ENCODE peak calls at places on chromosomes 5 and 9, in six cellular contexts. R is globus pallidus, M is HepG2, N is PC-9, B is breast epithelium, T is activated T-cell treated with anti-CD3 and anti-CD28 coated beads for 4 hours. Z is an unnamed sample.

GRCh38 chr5:95782166-95782565 is 40.4 kb downstream of the GLRX start:
- DNase-seq in R (no peak), M (no peak), N (no peak), B (no peak), T (no peak), Z (no peak)

GRCh38 chr5:149206524-149207141 is 65.0 kb upstream of the AFAP1L1 start:
- DNase-seq in R (no peak), M (no peak), N (no peak), B (no peak), T (no peak), Z (no peak)

GRCh38 chr5:55621218-55621617 is 86.5 kb upstream of the PLPP1 start:
- DNase-seq in R (no peak), M (peak; percentile 16), N (no peak), B (no peak), T (no peak), Z (no peak)

GRCh38 chr9:82761911-82762310 is 301.0 kb downstream of the RASEF start:
- DNase-seq in R (no peak), M (no peak), N (no peak), B (no peak), T (no peak), Z (no peak)

GRCh38 chr5:159051431-159052281 is 48.1 kb downstream of the EBF1 start:
- DNase-seq in R (peak; percentile 35), M (no peak), N (no peak), B (no peak), T (no peak), Z (no peak)

GRCh38 chr5:174145821-174146220 is 100.3 kb downstream of the NSG2 start:
- DNase-seq in R (peak; percentile 90), M (no peak), N (no peak), B (no peak), T (no peak), Z (no peak)

GRCh38 chr5:65482727-65483473 is 1.2 kb upstream of the ADAMTS6 start:
- DNase-seq in R (peak; percentile 57), M (peak; percentile 21), N (peak; percentile 44), B (no peak), T (no peak), Z (no peak)

GRCh38 chr9:2284770-2285169 is 269.6 kb downstream of the SMARCA2 start:
- DNase-seq in R (no peak), M (no peak), N (no peak), B (no peak), T (no peak), Z (no peak)

GRCh38 chr5:10248378-10249260 is 1.1 kb downstream of the ATPSCKMT start:
- DNase-seq in R (peak; percentile 11), M (no peak), N (no peak), B (no peak), T (no peak), Z (no peak)

GRCh38 chr5:40150896-40151295 is 528.8 kb upstream of the PTGER4 start:
- DNase-seq in R (peak; percentile 4), M (no peak), N (no peak), B (no peak), T (no peak), Z (no peak)

GRCh38 chr5:170534177-170534576 is 30.4 kb downstream of the KCNIP1 start:
- DNase-seq in R (no peak), M (no peak), N (peak; percentile 90), B (no peak), T (no peak), Z (no peak)

GRCh38 chr5:68924490-68925145 is 169.2 kb upstream of the SLC30A5 start:
- DNase-seq in R (no peak), M (peak; percentile 86), N (peak; percentile 68), B (no peak), T (no peak), Z (no peak)

GRCh38 chr5:148374693-148375360 is 8.9 kb upstream of the FBXO38 start:
- DNase-seq in R (peak; percentile 47), M (peak; percentile 72), N (peak; percentile 48), B (no peak), T (no peak), Z (no peak)

GRCh38 chr9:99030610-99031009 is 74.3 kb upstream of the TGFBR1 start:
- DNase-seq in R (no peak), M (no peak), N (peak; percentile 53), B (no peak), T (no peak), Z (no peak)

GRCh38 chr9:27634879-27635278 is 61.6 kb upstream of the C9orf72 start:
- DNase-seq in R (peak; percentile 38), M (no peak), N (no peak), B (no peak), T (no peak), Z (no peak)

GRCh38 chr5:171483453-171484177 is 64.2 kb downstream of the FGF18 start:
- DNase-seq in R (peak; percentile 5), M (no peak), N (no peak), B (no peak), T (no peak), Z (no peak)

GRCh38 chr5:159444441-159445082 is 114.3 kb upstream of the IL12B start:
- DNase-seq in R (peak; percentile 17), M (peak; percentile 48), N (peak; percentile 65), B (no peak), T (no peak), Z (no peak)

GRCh38 chr5:98585661-98586310 is 187.7 kb upstream of the RGMB start:
- DNase-seq in R (no peak), M (no peak), N (no peak), B (no peak), T (no peak), Z (no peak)

GRCh38 chr5:130550553-130550940 is 614.5 kb downstream of the HINT1 start:
- DNase-seq in R (no peak), M (no peak), N (no peak), B (no peak), T (no peak), Z (no peak)

GRCh38 chr9:120436937-120437592 is 142.9 kb downstream of the CDK5RAP2 start:
- DNase-seq in R (no peak), M (no peak), N (no peak), B (no peak), T (no peak), Z (no peak)

GRCh38 chr5:59115345-59115744 is 532.5 kb downstream of the RAB3C start:
- DNase-seq in R (no peak), M (no peak), N (peak; percentile 51), B (no peak), T (no peak), Z (no peak)

GRCh38 chr5:435961-436640 is 6.9 kb upstream of the EXOC3 start:
- DNase-seq in R (no peak), M (peak; percentile 25), N (no peak), B (peak; percentile 31), T (no peak), Z (no peak)